ENCODE peak calls at places on chromosomes 6 and 20, in seven cellular contexts. S is IMR-90, W is H9, Q is neuronal stem cell, D is mesendoderm, J is mesenchymal stem cell, Y is trophoblast cell. I is an unnamed sample.

GRCh38 chr6:22467645-22468044 is 101.7 kb upstream of the HDGFL1 start:
- DNase-seq in S (no peak), W (no peak), Q (no peak), D (no peak), J (no peak), Y (no peak), I (no peak)

GRCh38 chr6:90538651-90539050 is 48.2 kb downstream of the MAP3K7 start:
- DNase-seq in S (peak), W (no peak), Q (no peak), D (no peak), J (no peak), Y (no peak), I (no peak)

GRCh38 chr6:20319520-20320357 is 81.9 kb upstream of the E2F3 start:
- DNase-seq in S (no peak), W (no peak), Q (no peak), D (no peak), J (no peak), Y (no peak), I (no peak)

GRCh38 chr6:17928514-17929430 is 58.7 kb downstream of the KIF13A start:
- DNase-seq in S (peak), W (no peak), Q (no peak), D (no peak), J (peak), Y (no peak), I (no peak)

GRCh38 chr6:133312006-133312405 is 70.8 kb downstream of the EYA4 start:
- DNase-seq in S (no peak), W (no peak), Q (no peak), D (peak), J (no peak), Y (no peak), I (no peak)

GRCh38 chr20:19944772-19945459 is 72.2 kb upstream of the NAA20 start:
- DNase-seq in S (peak), W (no peak), Q (no peak), D (no peak), J (peak), Y (no peak), I (no peak)

GRCh38 chr6:127634178-127634577 is 57.2 kb downstream of the C6orf58 start:
- DNase-seq in S (no peak), W (no peak), Q (no peak), D (no peak), J (no peak), Y (no peak), I (no peak)

GRCh38 chr6:127956260-127956888 is 55.5 kb upstream of the THEMIS start:
- DNase-seq in S (no peak), W (no peak), Q (no peak), D (peak), J (peak), Y (no peak), I (peak)

GRCh38 chr6:135181333-135182119 is 418 bp downstream of the MYB start:
- DNase-seq in S (no peak), W (peak), Q (peak), D (peak), J (peak), Y (no peak), I (no peak)

GRCh38 chr6:135182120-135182992 is 1.2 kb downstream of the MYB start:
- DNase-seq in S (no peak), W (peak), Q (peak), D (peak), J (peak), Y (no peak), I (no peak)

GRCh38 chr20:53408728-53409157 is 184.9 kb downstream of the ZNF217 start:
- DNase-seq in S (peak), W (no peak), Q (no peak), D (no peak), J (no peak), Y (no peak), I (no peak)

GRCh38 chr6:162709431-162709830 is 18.1 kb downstream of the PRKN start:
- DNase-seq in S (no peak), W (no peak), Q (no peak), D (no peak), J (no peak), Y (no peak), I (no peak)

GRCh38 chr6:70651326-70651905 is 16.3 kb upstream of the SMAP1 start:
- DNase-seq in S (no peak), W (no peak), Q (no peak), D (no peak), J (no peak), Y (no peak), I (no peak)

GRCh38 chr20:52847029-52847660 is 125.0 kb upstream of the TSHZ2 start:
- DNase-seq in S (no peak), W (no peak), Q (no peak), D (peak), J (no peak), Y (no peak), I (no peak)

GRCh38 chr6:48826884-48827701 is 636.0 kb downstream of the MMUT start:
- DNase-seq in S (peak), W (no peak), Q (no peak), D (peak), J (peak), Y (peak), I (no peak)

GRCh38 chr6:135586844-135587243 is 89.3 kb upstream of the AHI1 start:
- DNase-seq in S (peak), W (no peak), Q (no peak), D (no peak), J (peak), Y (no peak), I (no peak)

GRCh38 chr20:48986899-48987298 is 59.2 kb upstream of the CSE1L start:
- DNase-seq in S (no peak), W (no peak), Q (no peak), D (no peak), J (no peak), Y (no peak), I (no peak)

GRCh38 chr6:117919775-117920492 is 12.9 kb downstream of the SLC35F1 start:
- DNase-seq in S (no peak), W (peak), Q (peak), D (peak), J (peak), Y (no peak), I (peak)

GRCh38 chr6:33677689-33678088 is 33.8 kb downstream of the UQCC2 start:
- DNase-seq in S (no peak), W (no peak), Q (no peak), D (no peak), J (no peak), Y (no peak), I (no peak)

GRCh38 chr6:27630727-27631613 is 158.1 kb upstream of the ZNF184 start:
- DNase-seq in S (peak), W (peak), Q (peak), D (peak), J (peak), Y (peak), I (peak)

GRCh38 chr6:16179970-16180431 is 51.1 kb downstream of the MYLIP start:
- DNase-seq in S (no peak), W (no peak), Q (no peak), D (no peak), J (no peak), Y (no peak), I (no peak)

GRCh38 chr6:61887425-61887824 is 398.6 kb downstream of the KHDRBS2 start:
- DNase-seq in S (no peak), W (no peak), Q (no peak), D (peak), J (peak), Y (no peak), I (no peak)

GRCh38 chr6:80531676-80532619 is 425.5 kb downstream of the BCKDHB start:
- DNase-seq in S (peak), W (no peak), Q (no peak), D (no peak), J (no peak), Y (no peak), I (no peak)

GRCh38 chr6:169805242-169805838 is 53.9 kb downstream of the ERMARD start:
- DNase-seq in S (no peak), W (no peak), Q (no peak), D (no peak), J (no peak), Y (no peak), I (peak)

GRCh38 chr6:169803291-169803811 is 51.9 kb downstream of the ERMARD start:
- DNase-seq in S (no peak), W (no peak), Q (no peak), D (no peak), J (no peak), Y (no peak), I (no peak)

GRCh38 chr6:169803816-169804340 is 52.5 kb downstream of the ERMARD start:
- DNase-seq in S (no peak), W (peak), Q (no peak), D (no peak), J (no peak), Y (no peak), I (peak)

GRCh38 chr6:169802790-169803189 is 51.4 kb downstream of the ERMARD start:
- DNase-seq in S (peak), W (no peak), Q (no peak), D (no peak), J (no peak), Y (no peak), I (no peak)

DNA sequence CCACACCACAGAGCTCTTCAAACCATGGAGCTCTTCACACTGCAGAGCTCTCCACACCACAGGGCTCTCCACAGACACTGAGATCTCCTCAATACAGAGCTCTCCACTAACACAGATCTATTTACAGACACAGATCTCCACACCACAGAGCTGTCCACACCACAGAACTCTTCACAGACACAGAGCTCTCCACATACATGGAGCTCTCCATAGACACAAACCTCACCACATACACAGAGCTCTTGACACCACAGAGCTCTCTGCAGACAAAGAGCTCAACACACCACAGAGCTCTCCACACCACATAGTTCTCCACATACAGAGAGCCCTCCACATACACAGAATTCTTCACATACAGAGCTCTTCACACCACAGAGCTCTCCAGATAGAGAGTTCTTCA is 53.0 kb downstream of the ERMARD start:
- DNase-seq in S (no peak), W (no peak), Q (no peak), D (peak), J (no peak), Y (no peak), I (no peak)
- H2BK120ac ChIP-seq in S (no peak), W (no peak), Q (no peak), D (no peak), J (no peak), Y (no peak), I (no peak)

GRCh38 chr6:87012743-87013142 is 75.4 kb downstream of the HTR1E start:
- DNase-seq in S (no peak), W (no peak), Q (no peak), D (no peak), J (no peak), Y (no peak), I (no peak)

GRCh38 chr6:87016772-87017171 is 78.1 kb downstream of the CGA start:
- DNase-seq in S (no peak), W (no peak), Q (no peak), D (no peak), J (no peak), Y (no peak), I (no peak)

GRCh38 chr6:87012035-87012434 is 74.7 kb downstream of the HTR1E start:
- DNase-seq in S (no peak), W (no peak), Q (no peak), D (no peak), J (no peak), Y (no peak), I (no peak)
- H2BK120ac ChIP-seq in S (no peak), W (no peak), Q (no peak), D (no peak), J (no peak), Y (no peak), I (no peak)

DNA sequence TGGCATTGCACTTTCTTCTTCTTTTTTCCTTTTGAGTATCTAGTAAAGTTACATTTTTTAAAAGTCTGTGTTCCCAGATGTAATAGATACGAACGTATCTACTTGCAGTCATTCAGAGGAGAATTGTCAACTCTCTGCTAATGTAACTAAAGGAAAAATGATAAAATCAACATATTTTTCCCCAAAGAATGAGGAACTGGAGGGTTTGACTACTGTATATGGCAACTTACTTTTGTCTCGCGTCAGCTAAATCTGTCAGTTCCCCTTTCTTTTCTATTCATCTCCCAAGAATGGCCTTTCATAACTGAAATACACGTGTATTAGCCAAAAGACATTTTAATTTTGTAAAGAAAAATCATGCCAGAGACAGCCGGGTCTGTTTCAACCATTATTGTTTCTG is 5.4 kb downstream of the EYA2 start:
- DNase-seq in S (no peak), W (no peak), Q (no peak), D (no peak), J (no peak), Y (peak), I (no peak)
- H2BK120ac ChIP-seq in S (no peak), W (no peak), Q (no peak), D (no peak), J (no peak), Y (no peak), I (no peak)

DNA sequence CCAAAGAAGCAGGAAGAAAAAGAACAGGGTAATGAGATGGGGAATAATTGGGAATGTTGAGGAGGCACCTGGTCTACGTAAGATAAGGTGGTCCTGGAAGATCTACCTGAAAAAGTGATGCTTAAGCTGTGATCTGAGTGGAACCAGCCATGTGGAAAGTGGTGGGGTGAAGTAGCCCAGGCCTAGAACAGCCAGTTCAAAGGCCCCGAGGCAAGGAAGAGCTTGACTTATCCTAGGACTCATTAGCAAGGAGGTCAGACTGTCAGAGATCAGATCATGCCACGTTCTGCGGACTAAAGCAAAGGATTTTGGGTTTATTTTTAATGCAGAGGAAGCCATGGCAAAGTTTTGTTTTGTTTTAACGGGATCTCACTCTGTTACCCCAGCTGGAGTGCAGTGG is 5.1 kb downstream of the SYCP2L start:
- DNase-seq in S (no peak), W (no peak), Q (no peak), D (no peak), J (no peak), Y (no peak), I (no peak)
- H2BK120ac ChIP-seq in S (no peak), W (no peak), Q (no peak), D (no peak), J (no peak), Y (no peak), I (no peak)

GRCh38 chr6:106014930-106015329 is 71.2 kb upstream of the PRDM1 start:
- DNase-seq in S (no peak), W (peak), Q (no peak), D (peak), J (no peak), Y (no peak), I (no peak)
- H2BK120ac ChIP-seq in S (no peak), W (no peak), Q (no peak), D (no peak), J (no peak), Y (no peak), I (no peak)

I was measured in H1.